ENCODE peak calls at places on chromosomes 12 and 14, in ten cellular contexts. M, J, Y, T, P, L, Q, G, B and H are unnamed samples.

GRCh38 chr12:103928736-103929050 is 1.5 kb upstream of the HSP90B1 start:
- DNase-seq in M (peak; percentile 35), J (no peak), Y (no peak), T (no peak), P (peak; percentile 27), L (no peak), Q (no peak), G (peak; percentile 20), B (peak; percentile 74), H (peak; percentile 11)

GRCh38 chr12:55743967-55744931 is 1.3 kb downstream of the GDF11 start:
- DNase-seq in M (no peak), J (no peak), Y (no peak), T (no peak), P (no peak), L (no peak), Q (no peak), G (no peak), B (peak; percentile 35), H (peak; percentile 44)

GRCh38 chr14:78863143-78863542 is 693.0 kb downstream of the NRXN3 start:
- DNase-seq in M (no peak), J (no peak), Y (peak; percentile 18), T (no peak), P (peak; percentile 15), L (peak; percentile 37), Q (peak; percentile 9), G (no peak), B (peak; percentile 24), H (peak; percentile 77)

GRCh38 chr14:100428727-100429126 is 105.6 kb downstream of the SLC25A47 start:
- DNase-seq in M (no peak), J (no peak), Y (peak; percentile 80), T (no peak), P (no peak), L (no peak), Q (peak; percentile 35), G (no peak), B (no peak), H (peak; percentile 81)

GRCh38 chr12:88552672-88553079 is 27.6 kb downstream of the KITLG start:
- DNase-seq in M (no peak), J (no peak), Y (peak; percentile 64), T (no peak), P (no peak), L (no peak), Q (peak; percentile 93), G (no peak), B (no peak), H (peak; percentile 54)

GRCh38 chr14:51472881-51473280 is 178.8 kb upstream of the FRMD6 start:
- DNase-seq in M (peak; percentile 91), J (peak; percentile 38), Y (peak; percentile 74), T (no peak), P (no peak), L (peak; percentile 39), Q (peak; percentile 27), G (no peak), B (no peak), H (no peak)

GRCh38 chr12:118680361-118680963 is 300.9 kb upstream of the SRRM4 start:
- DNase-seq in M (no peak), J (no peak), Y (peak; percentile 9), T (no peak), P (no peak), L (peak; percentile 21), Q (no peak), G (no peak), B (no peak), H (no peak)

GRCh38 chr12:114841557-114842251 is 157.7 kb upstream of the TBX3 start:
- DNase-seq in M (no peak), J (no peak), Y (peak; percentile 62), T (no peak), P (no peak), L (no peak), Q (no peak), G (no peak), B (no peak), H (no peak)

GRCh38 chr12:38342444-38342843 is 25.9 kb downstream of the ALG10B start:
- DNase-seq in M (no peak), J (no peak), Y (no peak), T (no peak), P (no peak), L (no peak), Q (no peak), G (no peak), B (no peak), H (no peak)

GRCh38 chr14:69326611-69327010 is 66.7 kb downstream of the GALNT16 start:
- DNase-seq in M (no peak), J (no peak), Y (no peak), T (no peak), P (no peak), L (no peak), Q (no peak), G (no peak), B (no peak), H (no peak)

GRCh38 chr14:34685819-34686428 is 28.5 kb downstream of the CFL2 start:
- DNase-seq in M (no peak), J (no peak), Y (no peak), T (no peak), P (no peak), L (no peak), Q (no peak), G (no peak), B (no peak), H (no peak)

GRCh38 chr12:3632256-3633240 is 120.4 kb downstream of the CRACR2A start:
- DNase-seq in M (no peak), J (no peak), Y (no peak), T (no peak), P (no peak), L (no peak), Q (peak; percentile 7), G (no peak), B (no peak), H (no peak)

GRCh38 chr12:72191761-72192160 is 80.4 kb upstream of the TRHDE start:
- DNase-seq in M (no peak), J (no peak), Y (no peak), T (no peak), P (no peak), L (no peak), Q (no peak), G (no peak), B (no peak), H (no peak)

GRCh38 chr12:32679910-32680217 is 763 bp downstream of the DNM1L start:
- DNase-seq in M (peak; percentile 49), J (no peak), Y (no peak), T (no peak), P (no peak), L (no peak), Q (no peak), G (no peak), B (no peak), H (no peak)

GRCh38 chr12:122190842-122191668 is 8.1 kb downstream of the LRRC43 start:
- DNase-seq in M (peak; percentile 33), J (no peak), Y (peak; percentile 58), T (peak; percentile 69), P (peak; percentile 86), L (peak; percentile 83), Q (peak; percentile 40), G (peak; percentile 51), B (peak; percentile 79), H (peak; percentile 70)

GRCh38 chr14:34874386-34875030 is 652 bp downstream of the BAZ1A start:
- DNase-seq in M (peak; percentile 70), J (no peak), Y (peak; percentile 54), T (peak; percentile 19), P (peak; percentile 59), L (peak; percentile 58), Q (peak; percentile 47), G (peak; percentile 10), B (peak; percentile 70), H (peak; percentile 80)

GRCh38 chr12:123445388-123446344 is 9.2 kb upstream of the RILPL2 start:
- DNase-seq in M (no peak), J (no peak), Y (peak; percentile 65), T (peak; percentile 46), P (no peak), L (no peak), Q (peak; percentile 77), G (no peak), B (no peak), H (peak; percentile 84)

GRCh38 chr14:81314443-81315175 is 85.5 kb downstream of the STON2 start:
- DNase-seq in M (no peak), J (no peak), Y (no peak), T (no peak), P (no peak), L (no peak), Q (no peak), G (no peak), B (no peak), H (no peak)

GRCh38 chr14:100566119-100566518 is 21.1 kb downstream of the BEGAIN start:
- DNase-seq in M (no peak), J (no peak), Y (no peak), T (no peak), P (no peak), L (peak; percentile 96), Q (no peak), G (no peak), B (no peak), H (no peak)

GRCh38 chr12:124605150-124605549 is 37.7 kb upstream of the NCOR2 start:
- DNase-seq in M (peak; percentile 63), J (no peak), Y (no peak), T (no peak), P (no peak), L (no peak), Q (no peak), G (no peak), B (no peak), H (no peak)

GRCh38 chr12:4653257-4653656 is 4.3 kb downstream of the NDUFA9 start:
- DNase-seq in M (no peak), J (no peak), Y (no peak), T (no peak), P (no peak), L (no peak), Q (no peak), G (no peak), B (no peak), H (no peak)

GRCh38 chr14:56474419-56475022 is 105.1 kb upstream of the TMEM260 start:
- DNase-seq in M (peak; percentile 86), J (no peak), Y (peak; percentile 34), T (peak; percentile 4), P (peak; percentile 46), L (no peak), Q (peak; percentile 35), G (no peak), B (peak; percentile 49), H (peak; percentile 73)

GRCh38 chr12:131276501-131277185 is 322.9 kb downstream of the ADGRD1 start:
- DNase-seq in M (no peak), J (no peak), Y (no peak), T (no peak), P (no peak), L (no peak), Q (no peak), G (no peak), B (no peak), H (no peak)

GRCh38 chr12:1851126-1851791 is 30.9 kb downstream of the LRTM2 start:
- DNase-seq in M (no peak), J (no peak), Y (peak; percentile 55), T (no peak), P (no peak), L (no peak), Q (peak; percentile 88), G (no peak), B (no peak), H (peak; percentile 46)

GRCh38 chr12:87112946-87113345 is 856.8 kb upstream of the MGAT4C start:
- DNase-seq in M (no peak), J (no peak), Y (peak; percentile 50), T (no peak), P (no peak), L (no peak), Q (no peak), G (no peak), B (no peak), H (no peak)

GRCh38 chr12:108069766-108070165 is 59.3 kb upstream of the WSCD2 start:
- DNase-seq in M (no peak), J (no peak), Y (no peak), T (no peak), P (no peak), L (no peak), Q (no peak), G (no peak), B (no peak), H (no peak)

GRCh38 chr12:57626111-57626928 is 6.7 kb downstream of the B4GALNT1 start:
- DNase-seq in M (no peak), J (no peak), Y (no peak), T (no peak), P (no peak), L (no peak), Q (no peak), G (no peak), B (no peak), H (no peak)

GRCh38 chr12:85794551-85794950 is 41.7 kb downstream of the RASSF9 start:
- DNase-seq in M (no peak), J (no peak), Y (peak; percentile 39), T (no peak), P (no peak), L (no peak), Q (peak; percentile 52), G (no peak), B (no peak), H (peak; percentile 87)